ENCODE peak calls at places on chromosomes 2 and 18, in five cellular contexts. R is HEK293T, N is HepG2, P is H1, M is GM12878. Q is an unnamed sample.

GRCh38 chr2:98944786-98945185 is 8.8 kb upstream of the CRACDL start:
- DNase-seq in R (no peak), N (no peak), P (no peak), M (no peak), Q (no peak)

GRCh38 chr2:75290600-75291140 is 91.3 kb upstream of the TACR1 start:
- DNase-seq in R (no peak), N (no peak), P (no peak), M (no peak), Q (no peak)

GRCh38 chr2:27857417-27858172 is 32.6 kb downstream of the RBKS start:
- DNase-seq in R (no peak), N (no peak), P (no peak), M (no peak), Q (no peak)

GRCh38 chr2:70552501-70553333 is 909 bp downstream of the TGFA start:
- DNase-seq in R (no peak), N (no peak), P (peak), M (no peak), Q (no peak)

GRCh38 chr18:11657554-11657953 is 31.5 kb upstream of the GNAL start:
- DNase-seq in R (no peak), N (no peak), P (no peak), M (no peak), Q (no peak)

GRCh38 chr18:75211002-75211621 is 515 bp downstream of the TSHZ1 start:
- DNase-seq in R (no peak), N (peak), P (no peak), M (no peak), Q (no peak)

GRCh38 chr2:23658466-23658942 is 268.4 kb downstream of the ATAD2B start:
- DNase-seq in R (no peak), N (peak), P (no peak), M (no peak), Q (no peak)

GRCh38 chr2:61718965-61719364 is 134.9 kb downstream of the FAM161A start:
- DNase-seq in R (no peak), N (no peak), P (no peak), M (no peak), Q (no peak)

GRCh38 chr18:23307567-23308295 is 145.4 kb upstream of the RIOK3 start:
- DNase-seq in R (no peak), N (no peak), P (no peak), M (peak), Q (no peak)

GRCh38 chr2:8239402-8240127 is 442.3 kb upstream of the ID2 start:
- DNase-seq in R (no peak), N (no peak), P (no peak), M (no peak), Q (peak)

GRCh38 chr2:10071595-10071994 is 8.6 kb downstream of the CYS1 start:
- DNase-seq in R (no peak), N (no peak), P (no peak), M (no peak), Q (no peak)

GRCh38 chr18:58996131-58996632 is 131.5 kb downstream of the ZNF532 start:
- DNase-seq in R (no peak), N (no peak), P (no peak), M (no peak), Q (no peak)

GRCh38 chr2:187915810-187916209 is 361.6 kb upstream of the TFPI start:
- DNase-seq in R (no peak), N (no peak), P (no peak), M (no peak), Q (no peak)

GRCh38 chr18:68607852-68608251 is 107.1 kb downstream of the TMX3 start:
- DNase-seq in R (no peak), N (no peak), P (no peak), M (no peak), Q (no peak)

GRCh38 chr18:9779630-9780029 is 71.5 kb downstream of the RAB31 start:
- DNase-seq in R (no peak), N (peak), P (no peak), M (no peak), Q (no peak)

GRCh38 chr2:257842-258241 is 6.0 kb downstream of the SH3YL1 start:
- DNase-seq in R (no peak), N (no peak), P (no peak), M (no peak), Q (no peak)

GRCh38 chr2:195658541-195658890 is 1.5 kb downstream of the SLC39A10 start:
- DNase-seq in R (no peak), N (peak), P (no peak), M (no peak), Q (no peak)

GRCh38 chr2:43798300-43798699 is 24.5 kb downstream of the DYNC2LI1 start:
- DNase-seq in R (peak), N (no peak), P (no peak), M (no peak), Q (no peak)

GRCh38 chr2:66481100-66481549 is 46.2 kb downstream of the MEIS1 start:
- DNase-seq in R (no peak), N (no peak), P (no peak), M (no peak), Q (peak)

GRCh38 chr18:33404244-33404873 is 36.2 kb downstream of the CCDC178 start:
- DNase-seq in R (no peak), N (no peak), P (no peak), M (no peak), Q (no peak)

GRCh38 chr2:103788875-103789715 is 1027.3 kb downstream of the TMEM182 start:
- DNase-seq in R (peak), N (peak), P (no peak), M (no peak), Q (peak)

GRCh38 chr2:30459140-30459539 is 12.1 kb downstream of the LCLAT1 start:
- DNase-seq in R (no peak), N (no peak), P (no peak), M (no peak), Q (no peak)

GRCh38 chr2:199461455-199462166 is 3.9 kb upstream of the SATB2 start:
- DNase-seq in R (no peak), N (no peak), P (no peak), M (no peak), Q (no peak)

GRCh38 chr2:43078301-43078700 is 148.1 kb downstream of the ZFP36L2 start:
- DNase-seq in R (no peak), N (no peak), P (no peak), M (no peak), Q (no peak)

GRCh38 chr2:206113148-206113547 is 27.2 kb upstream of the INO80D start:
- DNase-seq in R (no peak), N (no peak), P (peak), M (no peak), Q (no peak)

GRCh38 chr2:120300385-120300784 is 45.6 kb upstream of the INHBB start:
- DNase-seq in R (no peak), N (no peak), P (peak), M (no peak), Q (no peak)

GRCh38 chr2:3787768-3788167 is 84.4 kb downstream of the DCDC2C start:
- DNase-seq in R (no peak), N (no peak), P (no peak), M (no peak), Q (no peak)

GRCh38 chr2:205563646-205564045 is 118.7 kb upstream of the NRP2 start:
- DNase-seq in R (peak), N (no peak), P (peak), M (no peak), Q (peak)

GRCh38 chr2:38147333-38148121 is 71.6 kb upstream of the CYP1B1 start:
- DNase-seq in R (no peak), N (no peak), P (no peak), M (no peak), Q (no peak)

GRCh38 chr2:38146302-38146916 is 70.5 kb upstream of the CYP1B1 start:
- DNase-seq in R (peak), N (no peak), P (no peak), M (peak), Q (peak)

GRCh38 chr2:38148501-38148900 is 72.5 kb upstream of the CYP1B1 start:
- DNase-seq in R (no peak), N (peak), P (no peak), M (no peak), Q (no peak)

GRCh38 chr2:38145226-38145625 is 69.3 kb upstream of the CYP1B1 start:
- DNase-seq in R (no peak), N (no peak), P (no peak), M (no peak), Q (no peak)

GRCh38 chr2:38146917-38147307 is 71.0 kb upstream of the CYP1B1 start:
- DNase-seq in R (peak), N (peak), P (no peak), M (peak), Q (peak)
- TF ChIP-seq SUZ12 in R (no peak), N (no peak), P (no peak), M (no peak), Q (no peak)

GRCh38 chr2:219125225-219125885 is 35.3 kb downstream of the NHEJ1 start:
- DNase-seq in R (no peak), N (peak), P (no peak), M (no peak), Q (no peak)
- TF ChIP-seq SUZ12 in R (no peak), N (no peak), P (no peak), M (no peak), Q (no peak)

GRCh38 chr18:6624271-6624670 is 105.2 kb upstream of the ARHGAP28 start:
- DNase-seq in R (no peak), N (no peak), P (no peak), M (no peak), Q (no peak)

GRCh38 chr18:6626457-6626856 is 103.1 kb upstream of the ARHGAP28 start:
- DNase-seq in R (no peak), N (no peak), P (no peak), M (no peak), Q (no peak)

GRCh38 chr18:6624729-6625308 is 104.7 kb upstream of the ARHGAP28 start:
- DNase-seq in R (no peak), N (no peak), P (no peak), M (no peak), Q (no peak)

GRCh38 chr18:6627621-6628020 is 101.9 kb upstream of the ARHGAP28 start:
- DNase-seq in R (no peak), N (no peak), P (no peak), M (no peak), Q (no peak)

GRCh38 chr18:6623278-6623677 is 106.2 kb upstream of the ARHGAP28 start:
- DNase-seq in R (no peak), N (no peak), P (no peak), M (no peak), Q (no peak)
- TF ChIP-seq SUZ12 in R (no peak), N (no peak), P (no peak), M (no peak), Q (no peak)

DNA sequence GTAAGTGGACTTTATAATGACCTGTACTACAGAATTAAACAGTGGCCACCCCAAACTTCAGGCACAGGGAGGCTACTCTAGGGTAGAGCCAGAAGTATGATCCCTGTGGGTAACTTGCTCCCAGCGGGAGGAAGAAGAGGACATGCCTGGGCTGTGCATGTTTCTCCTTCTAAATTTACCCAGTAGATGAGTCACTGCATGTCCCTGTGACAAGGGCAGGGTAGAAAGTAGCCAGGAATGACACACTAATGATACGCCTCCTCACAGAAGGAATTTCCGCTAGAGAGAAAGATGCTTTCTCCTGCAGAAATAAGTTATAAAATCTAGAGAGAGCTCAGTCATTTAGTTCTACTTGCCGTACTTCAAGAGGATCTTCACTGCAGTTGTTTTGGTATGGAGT is 7.5 kb downstream of the ACYP2 start:
- DNase-seq in R (no peak), N (peak), P (no peak), M (no peak), Q (no peak)
- TF ChIP-seq SUZ12 in R (no peak), N (no peak), P (no peak), M (no peak), Q (no peak)

GRCh38 chr2:128390991-128391630 is 72.4 kb upstream of the HS6ST1 start:
- DNase-seq in R (no peak), N (no peak), P (no peak), M (no peak), Q (no peak)
- TF ChIP-seq SUZ12 in R (no peak), N (no peak), P (no peak), M (no peak), Q (no peak)

Q was measured in NT2/D1.